ENCODE peak calls at places on chromosomes 11 and 22, in six cellular contexts. U is brain microvascular endothelial cell, B is astrocyte of the cerebellum, R is lung, A is fibroblast of mammary gland, N is retinal pigment epithelial cell. J is an unnamed sample.

GRCh38 chr22:50102946-50103345 is 13.1 kb downstream of the MOV10L1 start:
- DNase-seq in N (no peak), B (no peak), R (no peak), A (no peak), U (no peak), J (no peak)

GRCh38 chr22:17369553-17370035 is 334 bp downstream of the CECR2 start:
- DNase-seq in R (no peak), B (no peak), U (no peak), N (no peak), A (no peak), J (no peak)

GRCh38 chr11:76810151-76810853 is 27.1 kb downstream of the TSKU start:
- DNase-seq in B (no peak), N (no peak), U (peak; percentile 51), A (peak; percentile 43), R (peak; percentile 53), J (peak; percentile 61)

GRCh38 chr11:74255741-74256369 is 55.6 kb downstream of the P4HA3 start:
- DNase-seq in U (peak; percentile 21), N (no peak), R (peak; percentile 46), B (peak; percentile 46), A (peak; percentile 73), J (peak; percentile 78)

GRCh38 chr22:36373258-36373579 is 14.5 kb downstream of the MYH9 start:
- DNase-seq in A (no peak), B (no peak), N (no peak), U (no peak), R (peak; percentile 84), J (no peak)

GRCh38 chr11:48088682-48089050 is 108.3 kb downstream of the PTPRJ start:
- DNase-seq in U (no peak), A (no peak), B (peak; percentile 77), N (no peak), R (no peak), J (peak; percentile 47)

GRCh38 chr11:132334769-132335280 is 964.4 kb downstream of the NTM start:
- DNase-seq in U (no peak), A (no peak), B (no peak), N (no peak), R (no peak), J (no peak)

GRCh38 chr11:109421981-109422590 is at the start of gene C11orf87:
- DNase-seq in R (no peak), N (no peak), U (no peak), A (no peak), B (no peak), J (peak; percentile 8)

GRCh38 chr11:46710821-46711269 is 8.2 kb upstream of the F2 start:
- DNase-seq in A (peak; percentile 98), U (peak; percentile 93), B (peak; percentile 91), R (no peak), N (peak; percentile 99), J (peak; percentile 98)

GRCh38 chr22:46055851-46056168 is 78.8 kb upstream of the WNT7B start:
- DNase-seq in R (no peak), B (no peak), N (no peak), U (no peak), A (peak; percentile 7), J (no peak)

GRCh38 chr11:87662287-87662686 is 513.0 kb downstream of the RAB38 start:
- DNase-seq in N (no peak), R (no peak), A (no peak), U (no peak), B (no peak), J (no peak)

GRCh38 chr22:30344447-30345200 is 12.1 kb downstream of the SF3A1 start:
- DNase-seq in A (no peak), N (no peak), R (no peak), U (no peak), B (no peak), J (no peak)

GRCh38 chr11:45266693-45267451 is 19.3 kb downstream of the SYT13 start:
- DNase-seq in N (no peak), U (no peak), R (no peak), B (no peak), A (no peak), J (no peak)

GRCh38 chr11:94400839-94401772 is at the start of gene GPR83:
- DNase-seq in N (no peak), U (peak; percentile 11), R (no peak), B (no peak), A (no peak), J (peak; percentile 10)

GRCh38 chr22:35329114-35329847 is 29.6 kb downstream of the TOM1 start:
- DNase-seq in R (no peak), A (no peak), N (no peak), U (no peak), B (no peak), J (no peak)

GRCh38 chr11:124075841-124076571 is 34.9 kb upstream of the OR10G7 start:
- DNase-seq in R (no peak), N (no peak), B (no peak), A (no peak), U (no peak), J (no peak)

GRCh38 chr11:44759743-44760476 is 33.1 kb downstream of the TSPAN18 start:
- DNase-seq in U (no peak), N (no peak), A (no peak), R (no peak), B (no peak), J (no peak)

GRCh38 chr11:11081786-11082185 is 223.9 kb upstream of the ZBED5 start:
- DNase-seq in B (no peak), N (no peak), A (no peak), R (no peak), U (no peak), J (no peak)

DNA sequence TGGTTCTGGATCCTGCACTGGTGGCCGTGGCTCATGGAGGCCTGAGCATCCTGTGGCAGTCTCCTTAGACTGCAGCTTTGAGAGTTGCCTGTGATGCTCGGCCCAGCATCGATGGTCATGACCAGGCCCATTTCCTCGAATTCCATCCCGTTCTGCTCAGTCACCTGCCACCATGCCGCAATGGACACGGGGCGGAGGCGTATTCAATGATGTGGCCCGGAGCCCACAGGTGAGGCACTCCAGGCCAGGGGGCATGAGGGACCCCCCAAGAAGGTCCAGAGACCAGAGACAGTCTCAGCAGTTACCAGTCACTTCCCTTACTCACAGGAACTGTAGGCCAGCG is 53.6 kb downstream of the SHANK2 start:
- DNase-seq in R (no peak), B (no peak), A (no peak), U (no peak), N (no peak), J (no peak)
- H3K4me3 ChIP-seq in R (no peak overlapping the region), B (no peak overlapping the region), A (no peak overlapping the region), U (no peak overlapping the region), N (no peak overlapping the region), J (no peak overlapping the region)

GRCh38 chr11:113494021-113494420 is 18.8 kb upstream of the DRD2 start:
- DNase-seq in B (no peak), R (no peak), A (no peak), U (no peak), N (no peak), J (no peak)
- TF ChIP-seq CTCF in B (no peak), R (no peak), A (no peak), U (peak; percentile 6), N (no peak), J (peak; percentile 3)

DNA sequence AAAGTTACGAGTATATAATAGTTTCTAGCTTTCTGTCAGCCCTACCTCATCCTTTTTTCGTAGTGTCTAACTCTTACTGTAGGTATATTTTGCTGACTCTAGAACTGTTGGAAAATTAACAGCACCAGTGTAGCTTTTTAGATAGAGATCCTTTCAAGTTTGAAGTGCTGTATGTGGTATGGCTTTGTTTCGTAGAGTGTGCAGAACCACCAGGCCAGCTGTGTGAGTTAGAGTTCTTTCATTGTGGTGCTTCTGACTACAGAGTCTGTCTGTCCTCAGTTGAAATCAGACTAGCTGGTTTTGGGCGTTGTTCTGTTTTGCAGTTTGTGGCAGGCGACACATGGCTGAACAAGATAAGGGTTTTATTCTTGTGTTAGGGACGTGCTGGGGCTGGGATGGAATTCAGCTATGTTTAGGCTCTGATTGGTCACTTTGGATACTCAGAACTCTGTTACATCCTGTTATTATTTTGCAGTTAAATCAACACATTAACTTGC is 3.2 kb downstream of the ARHGEF12 start:
- DNase-seq in N (no peak), U (no peak), R (no peak), B (no peak), A (peak; percentile 35), J (peak; percentile 39)
- H3K4me3 ChIP-seq in N (peak overlapping the region; percentile 92), U (peak overlapping the region; percentile 84), R (no peak overlapping the region), B (peak overlapping the region; percentile 72), A (peak overlapping the region; percentile 33), J (peak overlapping the region; percentile 92)

GRCh38 chr22:24482998-24483397 is 12.1 kb upstream of the UPB1 start:
- DNase-seq in U (no peak), R (no peak), N (no peak), A (no peak), B (no peak), J (no peak)

GRCh38 chr22:24483966-24484545 is 11.1 kb upstream of the UPB1 start:
- DNase-seq in A (no peak), U (no peak), B (peak; percentile 24), N (no peak), R (no peak), J (peak; percentile 64)

GRCh38 chr22:24485170-24485569 is 10.0 kb upstream of the UPB1 start:
- DNase-seq in B (no peak), U (no peak), A (no peak), N (no peak), R (no peak), J (no peak)

GRCh38 chr22:24481641-24482040 is 13.5 kb upstream of the UPB1 start:
- DNase-seq in A (no peak), U (no peak), R (no peak), B (no peak), N (peak; percentile 35), J (no peak)

DNA sequence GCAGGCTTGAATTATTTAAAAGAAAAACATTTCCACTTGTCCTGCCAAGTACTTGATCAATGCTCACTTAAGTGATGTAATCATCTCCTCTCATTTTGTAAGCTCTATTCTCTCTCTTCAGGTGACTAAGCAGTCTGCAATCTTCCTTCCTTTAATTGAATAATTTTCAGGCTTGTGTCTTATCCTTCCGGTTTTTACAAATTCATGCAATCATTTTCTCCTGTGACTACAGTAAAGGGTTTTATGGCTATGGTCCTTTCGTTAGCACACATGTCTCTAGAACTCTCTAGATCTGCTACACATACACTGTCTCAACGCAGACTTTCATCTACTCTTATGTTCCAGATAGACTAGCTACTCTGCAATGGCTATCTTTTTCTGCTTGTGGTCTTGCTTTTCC is 12.5 kb upstream of the UPB1 start:
- DNase-seq in R (no peak), A (peak; percentile 72), N (no peak), U (no peak), B (peak; percentile 57), J (peak; percentile 91)
- TF ChIP-seq CTCF in R (no peak), A (no peak), N (no peak), U (no peak), B (no peak), J (no peak)